ENCODE peak calls at places on chromosome 6, in five cellular contexts. S is testis, H is mesenchymal stem cell, P is tibial artery, O is AG04450. D is an unnamed sample. For H3K27me3, the result is how much of the 10 kb centered on the place peaks cover.

GRCh38 chr6:158067436-158068015 is 85.9 kb downstream of the SYNJ2 start:
- DNase-seq in P (no peak), S (no peak), O (no peak), H (no peak), D (no peak)

GRCh38 chr6:108576724-108577123 is 16.0 kb downstream of the FOXO3 start:
- DNase-seq in O (no peak), P (no peak), H (no peak), S (no peak), D (no peak)

GRCh38 chr6:40106840-40107239 is 172.6 kb upstream of the MOCS1 start:
- DNase-seq in H (no peak), S (no peak), O (no peak), P (no peak), D (no peak)

GRCh38 chr6:158060447-158061360 is 79.0 kb downstream of the SYNJ2 start:
- DNase-seq in P (peak), O (peak), S (peak), H (peak), D (peak)

GRCh38 chr6:87832025-87832825 is 130.2 kb upstream of the AKIRIN2 start:
- DNase-seq in H (peak), O (no peak), P (no peak), S (no peak), D (no peak)

GRCh38 chr6:32192608-32193039 is at the start of gene GPSM3:
- DNase-seq in P (no peak), S (no peak), H (peak), O (no peak), D (no peak)

GRCh38 chr6:44021628-44022295 is 105.5 kb downstream of the MRPL14 start:
- DNase-seq in H (no peak), S (no peak), P (peak), O (no peak), D (no peak)

GRCh38 chr6:44248579-44248978 is 1.7 kb downstream of the HSP90AB1 start:
- DNase-seq in P (no peak), S (no peak), O (no peak), H (no peak), D (no peak)

GRCh38 chr6:43077981-43078411 is 1.9 kb downstream of the PTK7 start:
- DNase-seq in P (no peak), H (peak), O (no peak), S (no peak), D (no peak)

GRCh38 chr6:41975276-41975675 is 33.7 kb upstream of the CCND3 start:
- DNase-seq in O (no peak), S (no peak), H (no peak), P (no peak), D (no peak)

GRCh38 chr6:44223471-44224153 is at the start of gene SLC29A1:
- DNase-seq in O (no peak), P (peak), H (peak), S (peak), D (peak)

GRCh38 chr6:169792306-169793015 is 41.0 kb downstream of the ERMARD start:
- DNase-seq in S (peak), P (no peak), O (no peak), H (no peak), D (no peak)

GRCh38 chr6:142893088-142893487 is 51.9 kb downstream of the HIVEP2 start:
- DNase-seq in O (no peak), S (no peak), H (peak), P (no peak), D (no peak)

GRCh38 chr6:34552620-34553019 is 3.5 kb downstream of the SPDEF start:
- DNase-seq in H (no peak), P (no peak), S (no peak), O (no peak), D (no peak)
- H3K4me3 ChIP-seq in H (no peak), P (no peak), S (no peak), O (no peak), D (no peak)

DNA sequence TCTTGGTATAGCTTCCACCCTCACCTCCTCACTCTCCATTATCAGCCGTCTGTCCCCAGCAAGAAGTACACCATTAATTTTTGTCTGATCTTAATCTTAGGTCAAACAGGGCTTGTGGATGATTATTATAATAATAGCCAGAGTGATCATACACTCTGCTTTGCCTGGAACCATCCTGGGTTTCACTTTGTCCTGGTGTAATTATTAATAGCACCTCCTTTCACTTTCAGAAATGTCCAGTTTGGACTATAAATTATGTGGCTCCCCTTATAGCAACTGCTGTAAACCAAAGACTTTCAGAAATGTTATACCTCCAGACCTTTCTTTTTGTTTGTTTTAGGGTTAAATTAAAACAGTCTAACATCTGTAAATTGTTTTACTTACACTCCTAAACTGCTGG is 953 bp upstream of the TRIM31 start:
- DNase-seq in H (no peak), S (no peak), O (no peak), P (no peak), D (no peak)
- H3K27me3 ChIP-seq in H (under half), S (under half), O (under half), P (under half), D (under half)

DNA sequence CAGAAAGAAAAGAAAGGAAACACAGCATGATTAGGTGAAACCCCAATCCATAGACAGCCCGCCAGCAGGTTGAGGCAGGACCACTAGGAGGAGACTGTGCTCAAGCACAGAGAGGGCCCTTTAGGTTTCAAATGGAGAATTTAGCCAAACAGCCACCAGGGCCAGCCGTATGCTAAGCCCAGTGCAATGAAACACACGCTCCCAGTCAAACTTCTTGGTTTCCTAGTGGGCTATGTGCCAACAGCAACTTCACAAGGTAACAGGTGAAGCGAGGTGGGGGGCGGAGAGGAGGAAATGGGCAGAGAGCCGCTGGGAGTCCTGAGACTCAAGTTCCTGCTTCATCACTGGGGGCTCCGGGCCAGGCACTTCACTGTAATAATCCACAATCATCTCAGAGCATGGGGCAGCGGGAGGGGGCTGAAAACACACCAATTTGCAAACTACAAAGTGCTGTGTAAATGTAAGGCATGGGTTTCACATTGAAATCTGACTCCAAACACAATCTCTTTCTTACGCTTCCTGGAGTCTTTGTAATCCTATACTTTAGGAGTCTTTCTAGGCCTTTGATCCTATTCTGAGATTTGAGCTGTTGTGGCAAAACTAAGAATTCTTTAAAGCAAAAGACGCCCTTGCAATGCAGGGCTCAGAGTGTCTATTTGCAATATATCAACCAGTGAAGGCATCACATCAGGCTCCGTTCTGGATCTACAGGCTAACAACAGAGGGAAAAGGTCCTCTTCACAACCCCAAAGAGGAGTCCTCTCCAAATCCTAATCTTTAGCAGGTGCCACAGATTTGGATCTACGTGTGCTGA is 117.3 kb downstream of the OPRM1 start:
- DNase-seq in H (peak), O (no peak), S (peak), P (no peak), D (peak)
- H3K4me3 ChIP-seq in H (no peak), O (no peak), S (no peak), P (no peak), D (no peak)

DNA sequence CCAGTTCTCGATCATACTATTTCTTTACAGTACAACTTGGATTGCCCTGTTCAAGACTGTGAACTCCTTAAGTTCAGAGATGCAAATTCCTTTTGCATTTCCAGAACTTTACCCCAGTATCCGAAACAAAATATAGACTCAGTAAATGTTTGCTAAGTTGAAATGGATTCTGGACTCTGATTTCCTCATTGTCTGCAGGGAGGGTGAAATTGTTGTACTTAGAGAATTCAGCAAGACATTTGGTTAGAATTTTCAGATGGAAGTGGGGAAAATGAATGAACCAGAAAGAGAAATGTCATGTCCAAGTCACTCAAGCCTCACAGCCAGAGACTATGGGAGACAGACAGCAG is 14.0 kb downstream of the NEDD9 start:
- DNase-seq in H (no peak), P (no peak), S (no peak), O (no peak), D (no peak)
- H3K27me3 ChIP-seq in H (under half), P (under half), S (under half), O (under half), D (under half)

GRCh38 chr6:156934054-156934424 is 156.9 kb downstream of the ARID1B start:
- DNase-seq in P (no peak), S (no peak), O (no peak), H (no peak), D (no peak)
- H3K4me3 ChIP-seq in P (no peak), S (no peak), O (no peak), H (no peak), D (no peak)

D was measured in Caco-2.